ENCODE peak calls at places on chromosomes 6 and 20, in ten cellular contexts. D, F, V, C, L, I, G, N, U and B are unnamed samples.

GRCh38 chr6:41040101-41040910 is 1.3 kb upstream of the UNC5CL start:
- DNase-seq in D (no peak), F (peak; percentile 81), V (no peak), C (no peak), L (no peak), I (peak; percentile 77), G (no peak), N (no peak), U (no peak), B (no peak)

GRCh38 chr6:47014401-47014800 is 27.7 kb downstream of the ADGRF1 start:
- DNase-seq in D (no peak), F (no peak), V (no peak), C (no peak), L (no peak), I (no peak), G (no peak), N (no peak), U (no peak), B (no peak)

GRCh38 chr6:20716865-20717264 is 182.6 kb downstream of the CDKAL1 start:
- DNase-seq in D (peak; percentile 18), F (no peak), V (no peak), C (no peak), L (no peak), I (no peak), G (no peak), N (no peak), U (no peak), B (peak; percentile 68)

GRCh38 chr6:52995913-52996685 is 1.0 kb upstream of the GSTA4 start:
- DNase-seq in D (no peak), F (peak; percentile 91), V (peak; percentile 80), C (peak; percentile 88), L (peak; percentile 59), I (peak; percentile 45), G (no peak), N (no peak), U (no peak), B (peak; percentile 84)

GRCh38 chr6:15479761-15480160 is 183.1 kb downstream of the DTNBP1 start:
- DNase-seq in D (no peak), F (peak; percentile 98), V (peak; percentile 86), C (no peak), L (peak; percentile 80), I (no peak), G (no peak), N (no peak), U (no peak), B (no peak)

GRCh38 chr6:136959471-136959891 is 37.4 kb downstream of the SLC35D3 start:
- DNase-seq in D (no peak), F (no peak), V (peak; percentile 51), C (no peak), L (no peak), I (peak; percentile 83), G (no peak), N (no peak), U (no peak), B (no peak)

GRCh38 chr20:53291548-53291947 is 302.1 kb downstream of the ZNF217 start:
- DNase-seq in D (no peak), F (peak; percentile 28), V (no peak), C (no peak), L (no peak), I (no peak), G (no peak), N (no peak), U (no peak), B (peak; percentile 16)

GRCh38 chr20:3175270-3175669 is 1.9 kb upstream of the LZTS3 start:
- DNase-seq in D (no peak), F (no peak), V (no peak), C (no peak), L (no peak), I (no peak), G (no peak), N (no peak), U (no peak), B (no peak)

GRCh38 chr6:70059047-70059719 is 192.8 kb downstream of the COL19A1 start:
- DNase-seq in D (no peak), F (no peak), V (no peak), C (no peak), L (peak; percentile 2), I (no peak), G (no peak), N (no peak), U (no peak), B (no peak)

GRCh38 chr6:31908791-31909190 is 6.9 kb upstream of the ZBTB12 start:
- DNase-seq in D (no peak), F (peak; percentile 78), V (no peak), C (peak; percentile 35), L (no peak), I (no peak), G (no peak), N (no peak), U (no peak), B (peak; percentile 90)

GRCh38 chr6:156852147-156852857 is 75.1 kb downstream of the ARID1B start:
- DNase-seq in D (peak; percentile 15), F (no peak), V (no peak), C (no peak), L (peak; percentile 59), I (no peak), G (no peak), N (no peak), U (no peak), B (peak; percentile 81)